ENCODE peak calls at places on chromosomes 1 and 21, in four cellular contexts. Y, J, O and Z are unnamed samples. For H3K4me1, the result is how much of the 10 kb centered on the place peaks cover.

GRCh38 chr1:111507411-111508201 is 4.2 kb upstream of the ADORA3 start:
- DNase-seq in Y (peak), J (peak), O (peak), Z (peak)

GRCh38 chr1:159556931-159557369 is 21.1 kb upstream of the OR10J5 start:
- DNase-seq in Y (no peak), J (no peak), O (no peak), Z (no peak)

GRCh38 chr1:227532019-227532619 is 31.2 kb upstream of the ZNF678 start:
- DNase-seq in Y (no peak), J (no peak), O (no peak), Z (no peak)

GRCh38 chr1:43531906-43532584 is 1.4 kb downstream of the PTPRF start:
- DNase-seq in Y (no peak), J (peak), O (no peak), Z (no peak)

GRCh38 chr1:34460193-34460592 is 283.5 kb downstream of the C1orf94 start:
- DNase-seq in Y (no peak), J (peak), O (no peak), Z (peak)

GRCh38 chr1:114453361-114453784 is 57.6 kb downstream of the TRIM33 start:
- DNase-seq in Y (no peak), J (no peak), O (no peak), Z (no peak)

GRCh38 chr21:26443867-26444266 is 129.2 kb downstream of the CYYR1 start:
- DNase-seq in Y (no peak), J (no peak), O (no peak), Z (no peak)

GRCh38 chr1:185467125-185467524 is 150.1 kb upstream of the IVNS1ABP start:
- DNase-seq in Y (no peak), J (no peak), O (no peak), Z (no peak)

GRCh38 chr1:14003552-14003951 is 303.6 kb downstream of the PRDM2 start:
- DNase-seq in Y (no peak), J (no peak), O (no peak), Z (no peak)

GRCh38 chr1:244387415-244387814 is 64.3 kb downstream of the ADSS2 start:
- DNase-seq in Y (no peak), J (no peak), O (no peak), Z (no peak)

GRCh38 chr1:238892612-238893011 is 493.8 kb upstream of the CHRM3 start:
- DNase-seq in Y (no peak), J (no peak), O (no peak), Z (no peak)

GRCh38 chr1:98437540-98437939 is 224.0 kb upstream of the SNX7 start:
- DNase-seq in Y (no peak), J (no peak), O (no peak), Z (no peak)

GRCh38 chr1:217138839-217139466 is 415.7 kb upstream of the ESRRG start:
- DNase-seq in Y (no peak), J (peak), O (no peak), Z (no peak)

GRCh38 chr1:162680419-162681126 is 48.3 kb downstream of the DDR2 start:
- DNase-seq in Y (no peak), J (peak), O (no peak), Z (no peak)

GRCh38 chr1:57361516-57361915 is 62.3 kb downstream of the DAB1 start:
- DNase-seq in Y (no peak), J (no peak), O (no peak), Z (no peak)

GRCh38 chr1:86409416-86410021 is 13.4 kb upstream of the ODF2L start:
- DNase-seq in Y (no peak), J (peak), O (no peak), Z (no peak)

GRCh38 chr1:94004924-94005323 is 95.7 kb upstream of the GCLM start:
- DNase-seq in Y (no peak), J (no peak), O (no peak), Z (no peak)

GRCh38 chr1:181594553-181594952 is 111.2 kb downstream of the CACNA1E start:
- DNase-seq in Y (no peak), J (no peak), O (no peak), Z (no peak)

GRCh38 chr1:201562257-201562656 is 23.3 kb downstream of the NAV1 start:
- DNase-seq in Y (peak), J (no peak), O (no peak), Z (no peak)

GRCh38 chr1:160261526-160261877 is 847 bp downstream of the DCAF8 start:
- DNase-seq in Y (peak), J (peak), O (peak), Z (peak)

GRCh38 chr1:62487956-62488355 is 51.1 kb downstream of the USP1 start:
- DNase-seq in Y (no peak), J (peak), O (no peak), Z (no peak)

GRCh38 chr1:51506537-51506936 is 12.5 kb downstream of the EPS15 start:
- DNase-seq in Y (peak), J (no peak), O (no peak), Z (no peak)

GRCh38 chr1:193558491-193559028 is 372.1 kb upstream of the B3GALT2 start:
- DNase-seq in Y (peak), J (no peak), O (no peak), Z (no peak)

GRCh38 chr1:170927955-170928850 is 7.1 kb upstream of the MROH9 start:
- DNase-seq in Y (no peak), J (peak), O (no peak), Z (no peak)

GRCh38 chr1:42958488-42959317 is at the start of gene SLC2A1:
- DNase-seq in Y (peak), J (peak), O (peak), Z (peak)

DNA sequence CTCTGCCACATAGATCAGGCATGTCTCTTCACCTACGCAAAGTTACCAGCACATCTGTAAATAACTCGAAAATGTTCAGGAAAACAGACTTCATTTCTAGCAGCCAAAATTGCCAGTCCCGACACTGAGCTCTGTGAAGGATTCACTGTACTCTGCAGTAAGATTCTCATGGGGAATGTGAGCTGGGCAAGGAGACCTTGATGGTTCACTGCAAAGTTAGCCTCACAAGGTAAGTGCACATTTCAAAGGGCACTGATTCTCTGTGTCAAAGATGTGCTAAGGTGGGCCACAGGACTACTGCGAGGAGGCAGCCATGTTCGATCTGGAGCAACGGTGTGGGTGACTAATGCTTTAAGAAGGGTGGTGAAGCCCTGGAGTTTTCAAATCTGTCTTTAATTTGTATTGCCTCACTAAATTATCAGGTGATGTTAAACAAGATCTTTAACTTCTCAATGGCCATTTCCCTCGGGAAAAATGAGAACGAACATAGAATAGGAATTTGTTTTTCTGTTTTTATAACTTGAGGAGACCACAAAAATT is 25.2 kb downstream of the STPG1 start:
- DNase-seq in Y (no peak), J (no peak), O (no peak), Z (no peak)
- H3K4me1 ChIP-seq in Y (under half), J (under half), O (under half), Z (under half)

GRCh38 chr1:229025576-229025975 is 245.3 kb upstream of the RAB4A start:
- DNase-seq in Y (no peak), J (no peak), O (no peak), Z (no peak)

GRCh38 chr1:229028987-229029550 is 241.8 kb upstream of the RAB4A start:
- DNase-seq in Y (no peak), J (no peak), O (no peak), Z (no peak)

GRCh38 chr1:229028509-229028908 is 242.4 kb upstream of the RAB4A start:
- DNase-seq in Y (no peak), J (peak), O (no peak), Z (no peak)

GRCh38 chr1:229027622-229028182 is 243.2 kb upstream of the RAB4A start:
- DNase-seq in Y (peak), J (peak), O (no peak), Z (peak)

DNA sequence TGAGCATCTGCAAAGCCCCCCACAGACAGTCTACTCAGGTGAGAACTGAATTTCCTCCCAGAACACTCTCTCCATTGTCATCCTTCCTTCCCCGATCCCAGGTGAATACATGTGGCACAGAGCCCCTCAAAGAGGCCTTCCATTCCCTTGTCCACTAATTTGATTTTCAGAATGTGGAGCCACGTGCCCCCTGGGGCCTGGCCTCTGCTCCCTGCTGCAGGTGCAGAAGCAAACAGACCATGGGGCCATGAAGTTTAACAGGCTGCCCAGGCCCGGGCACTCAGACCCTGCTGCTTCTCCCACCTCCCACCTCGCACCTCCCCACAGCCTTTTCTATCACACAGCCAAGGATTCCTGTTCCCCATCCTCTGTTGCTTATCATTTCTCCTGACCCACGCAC is 243.8 kb upstream of the RAB4A start:
- DNase-seq in Y (no peak), J (no peak), O (no peak), Z (no peak)
- H3K27ac ChIP-seq in Y (no peak), J (peak), O (no peak), Z (no peak)

GRCh38 chr1:90723561-90724108 is 6.5 kb upstream of the BARHL2 start:
- DNase-seq in Y (no peak), J (peak), O (no peak), Z (no peak)
- H3K4me3 ChIP-seq in Y (no peak), J (peak), O (peak), Z (no peak)

GRCh38 chr1:208203848-208204609 is 40.2 kb downstream of the PLXNA2 start:
- DNase-seq in Y (peak), J (no peak), O (no peak), Z (no peak)
- H3K4me1 ChIP-seq in Y (under half), J (under half), O (under half), Z (under half)

GRCh38 chr1:167821969-167822685 is 91.8 kb downstream of the ADCY10 start:
- DNase-seq in Y (no peak), J (no peak), O (no peak), Z (no peak)

GRCh38 chr1:167824163-167824794 is 89.7 kb downstream of the ADCY10 start:
- DNase-seq in Y (no peak), J (no peak), O (no peak), Z (no peak)

GRCh38 chr1:167821356-167821685 is 92.6 kb downstream of the ADCY10 start:
- DNase-seq in Y (no peak), J (no peak), O (no peak), Z (no peak)

GRCh38 chr1:167819849-167820683 is 93.9 kb downstream of the ADCY10 start:
- DNase-seq in Y (peak), J (peak), O (no peak), Z (no peak)

GRCh38 chr1:167820684-167821355 is 93.1 kb downstream of the ADCY10 start:
- DNase-seq in Y (no peak), J (peak), O (no peak), Z (no peak)
- H3K27ac ChIP-seq in Y (peak), J (no peak), O (no peak), Z (peak)

DNA sequence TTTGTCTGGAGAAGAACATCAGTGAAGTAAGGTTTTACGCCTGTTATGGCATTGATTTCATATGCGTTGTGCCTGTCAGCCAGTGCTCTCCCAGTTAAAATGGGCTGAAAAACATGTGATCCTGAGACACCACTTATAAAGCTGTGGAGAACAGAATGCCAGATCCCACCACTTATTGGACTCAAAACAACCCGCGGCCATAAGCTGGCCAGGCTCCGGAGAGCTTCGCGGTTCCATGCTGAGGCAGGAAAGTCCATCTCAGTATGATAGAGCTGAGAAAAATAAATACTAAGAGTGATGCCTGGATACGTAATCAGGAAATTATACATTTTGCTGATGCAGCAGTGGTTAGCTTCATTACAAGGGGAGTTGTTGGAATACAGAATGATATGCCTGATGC is 5.1 kb downstream of the APOBEC4 start:
- DNase-seq in Y (no peak), J (no peak), O (no peak), Z (no peak)
- H3K4me3 ChIP-seq in Y (no peak), J (no peak), O (no peak), Z (no peak)

DNA sequence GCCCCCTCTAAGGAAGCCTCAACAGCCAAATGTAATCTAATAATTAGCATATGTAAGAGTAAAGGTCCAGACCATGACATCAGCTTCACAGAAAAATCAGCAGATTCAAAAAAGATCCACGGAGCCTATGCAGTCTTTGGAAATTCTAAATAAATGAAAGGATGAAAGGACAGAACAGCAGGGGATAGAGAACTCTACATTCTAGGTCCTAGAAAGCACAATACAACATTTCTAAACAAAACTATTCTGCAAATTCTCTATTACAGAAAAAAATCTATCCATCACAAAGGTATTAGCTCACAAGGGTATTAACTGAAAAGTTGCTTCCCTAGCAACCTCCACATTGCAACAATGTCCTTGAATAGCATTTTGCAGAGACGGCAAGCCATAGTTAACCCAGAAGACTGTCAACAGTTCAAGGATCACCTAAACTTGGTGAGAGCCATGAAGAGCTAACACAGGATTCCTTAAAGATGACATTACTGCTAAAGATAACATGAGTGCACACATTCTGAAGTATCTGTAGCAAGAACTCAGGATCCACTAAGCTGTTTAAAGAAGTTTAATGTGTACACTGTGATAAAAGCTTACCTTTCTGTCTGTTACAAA is 74.2 kb downstream of the SIPA1L2 start:
- DNase-seq in Y (no peak), J (no peak), O (no peak), Z (no peak)
- H3K4me1 ChIP-seq in Y (under half), J (half or more), O (under half), Z (under half)

GRCh38 chr21:42660118-42660470 is 6.7 kb downstream of the PDE9A start:
- DNase-seq in Y (no peak), J (no peak), O (no peak), Z (no peak)
- H3K27ac ChIP-seq in Y (no peak), J (no peak), O (no peak), Z (no peak)

DNA sequence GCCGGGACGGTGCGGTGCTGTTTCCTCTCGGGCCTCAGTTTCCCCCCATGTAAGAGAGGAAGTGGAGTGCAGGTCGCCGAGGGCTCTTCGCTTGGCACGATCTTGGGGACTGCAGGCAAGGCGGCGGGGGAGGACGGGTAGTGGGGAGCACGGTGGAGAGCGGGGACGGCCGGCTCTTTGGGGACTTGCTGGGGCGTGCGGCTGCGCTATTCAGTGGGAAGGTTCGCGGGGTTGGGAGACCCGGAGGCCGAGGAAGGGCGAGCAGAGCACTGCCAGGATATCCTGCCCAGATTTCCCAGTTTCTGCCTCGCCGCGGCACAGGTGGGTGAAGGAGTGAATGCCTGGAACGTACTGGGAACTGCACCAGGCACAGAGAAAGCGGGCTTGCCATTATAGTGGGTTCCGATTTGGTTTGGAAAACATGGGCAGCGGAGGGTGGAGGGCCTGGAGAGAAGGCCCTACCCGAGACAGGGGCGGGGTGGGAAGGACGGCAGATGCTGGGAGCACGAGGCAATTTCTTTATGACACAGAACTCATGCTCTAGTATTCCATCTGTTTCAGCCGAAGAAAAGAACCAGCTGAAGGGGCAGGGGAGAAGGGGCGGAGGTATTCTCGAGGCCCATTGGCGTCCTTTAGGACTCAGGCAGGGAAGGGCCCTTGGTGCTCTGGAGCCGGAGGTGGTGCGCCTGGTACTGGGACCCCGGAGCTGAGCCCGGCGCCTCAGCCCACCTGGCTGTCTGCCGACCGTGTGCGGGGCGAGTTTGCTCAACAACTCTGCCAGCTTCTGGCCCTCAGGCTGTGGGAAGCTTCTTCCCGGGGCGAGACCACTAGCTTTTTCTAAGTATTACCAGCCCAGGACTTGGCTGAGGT is 970 bp downstream of the PCSK9 start:
- DNase-seq in Y (peak), J (peak), O (no peak), Z (no peak)
- H3K4me3 ChIP-seq in Y (no peak), J (peak), O (no peak), Z (no peak)

GRCh38 chr21:34987673-34988072 is 61.4 kb downstream of the RUNX1 start:
- DNase-seq in Y (no peak), J (no peak), O (no peak), Z (no peak)

GRCh38 chr21:34988625-34989024 is 60.5 kb downstream of the RUNX1 start:
- DNase-seq in Y (no peak), J (no peak), O (no peak), Z (no peak)

GRCh38 chr21:34989337-34990151 is 59.6 kb downstream of the RUNX1 start:
- DNase-seq in Y (no peak), J (no peak), O (no peak), Z (no peak)

GRCh38 chr21:34986561-34987533 is 62.3 kb downstream of the RUNX1 start:
- DNase-seq in Y (peak), J (peak), O (peak), Z (peak)

DNA sequence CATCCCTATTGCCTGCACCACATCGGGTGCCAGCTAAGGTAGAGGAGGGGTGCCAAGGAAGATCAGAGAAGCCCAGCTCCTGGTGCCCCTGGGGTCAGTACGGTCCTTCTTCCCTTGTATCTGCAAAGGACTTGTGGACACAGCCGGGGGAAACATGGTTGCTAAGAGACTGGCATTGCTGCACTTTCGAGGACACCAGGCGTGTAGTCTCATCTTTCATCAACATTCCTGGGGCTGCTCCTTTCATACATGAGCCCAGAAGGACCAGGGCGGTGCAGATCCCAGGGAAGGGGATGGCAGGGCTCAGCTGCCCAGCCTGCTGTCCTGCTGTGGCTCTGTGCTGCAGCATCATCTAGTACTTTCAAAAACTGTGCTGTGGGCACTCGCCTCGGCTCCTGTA is 61.0 kb downstream of the RUNX1 start:
- DNase-seq in Y (no peak), J (no peak), O (peak), Z (no peak)
- H3K4me1 ChIP-seq in Y (under half), J (under half), O (half or more), Z (half or more)